ENCODE peak calls at places on chromosomes 11 and 22, in four cellular contexts. One of them, this sample, is unnamed.

GRCh38 chr11:33463059-33463458 is 205.9 kb downstream of the HIPK3 start:
- DNase-seq in heart right ventricle: no peak
- DNase-seq in Peyer's patch: no peak
- DNase-seq in CD8-positive, alpha-beta T cell: no peak
- DNase-seq in this sample: no peak

GRCh38 chr11:450809-451451 is 851 bp downstream of the PTDSS2 start:
- DNase-seq in heart right ventricle: no peak
- DNase-seq in Peyer's patch: peak; percentile 86
- DNase-seq in CD8-positive, alpha-beta T cell: peak; percentile 80
- DNase-seq in this sample: peak; percentile 55

GRCh38 chr11:64762277-64762915 is 2.6 kb upstream of the PYGM start:
- DNase-seq in heart right ventricle: no peak
- DNase-seq in Peyer's patch: peak; percentile 53
- DNase-seq in CD8-positive, alpha-beta T cell: no peak
- DNase-seq in this sample: no peak

GRCh38 chr11:35145249-35145648 is 6.3 kb downstream of the CD44 start:
- DNase-seq in heart right ventricle: no peak
- DNase-seq in Peyer's patch: peak; percentile 71
- DNase-seq in CD8-positive, alpha-beta T cell: peak; percentile 42
- DNase-seq in this sample: no peak

GRCh38 chr11:128664286-128664685 is 29.6 kb upstream of the FLI1 start:
- DNase-seq in heart right ventricle: no peak
- DNase-seq in Peyer's patch: no peak
- DNase-seq in CD8-positive, alpha-beta T cell: no peak
- DNase-seq in this sample: no peak

GRCh38 chr22:30347255-30347892 is 9.3 kb downstream of the SF3A1 start:
- DNase-seq in heart right ventricle: no peak
- DNase-seq in Peyer's patch: no peak
- DNase-seq in CD8-positive, alpha-beta T cell: no peak
- DNase-seq in this sample: no peak

GRCh38 chr11:131893103-131893502 is 522.7 kb downstream of the NTM start:
- DNase-seq in heart right ventricle: no peak
- DNase-seq in Peyer's patch: no peak
- DNase-seq in CD8-positive, alpha-beta T cell: no peak
- DNase-seq in this sample: no peak

GRCh38 chr11:123103326-123103980 is 41.5 kb upstream of the HSPA8 start:
- DNase-seq in heart right ventricle: no peak
- DNase-seq in Peyer's patch: no peak
- DNase-seq in CD8-positive, alpha-beta T cell: peak; percentile 24
- DNase-seq in this sample: no peak

GRCh38 chr11:31687861-31688260 is 123.3 kb downstream of the PAX6 start:
- DNase-seq in heart right ventricle: no peak
- DNase-seq in Peyer's patch: no peak
- DNase-seq in CD8-positive, alpha-beta T cell: no peak
- DNase-seq in this sample: no peak

GRCh38 chr22:47561115-47561675 is 798.7 kb downstream of the TBC1D22A start:
- DNase-seq in heart right ventricle: no peak
- DNase-seq in Peyer's patch: no peak
- DNase-seq in CD8-positive, alpha-beta T cell: no peak
- DNase-seq in this sample: no peak
- H3K9me3 ChIP-seq in heart right ventricle: no peaks in the 10 kb centered on the region
- H3K9me3 ChIP-seq in Peyer's patch: no peaks in the 10 kb centered on the region
- H3K9me3 ChIP-seq in CD8-positive, alpha-beta T cell: no peaks in the 10 kb centered on the region
- H3K9me3 ChIP-seq in this sample: no peaks in the 10 kb centered on the region

GRCh38 chr11:93099811-93100210 is 98.0 kb downstream of the SLC36A4 start:
- DNase-seq in heart right ventricle: no peak
- DNase-seq in Peyer's patch: no peak
- DNase-seq in CD8-positive, alpha-beta T cell: no peak
- DNase-seq in this sample: no peak

DNA sequence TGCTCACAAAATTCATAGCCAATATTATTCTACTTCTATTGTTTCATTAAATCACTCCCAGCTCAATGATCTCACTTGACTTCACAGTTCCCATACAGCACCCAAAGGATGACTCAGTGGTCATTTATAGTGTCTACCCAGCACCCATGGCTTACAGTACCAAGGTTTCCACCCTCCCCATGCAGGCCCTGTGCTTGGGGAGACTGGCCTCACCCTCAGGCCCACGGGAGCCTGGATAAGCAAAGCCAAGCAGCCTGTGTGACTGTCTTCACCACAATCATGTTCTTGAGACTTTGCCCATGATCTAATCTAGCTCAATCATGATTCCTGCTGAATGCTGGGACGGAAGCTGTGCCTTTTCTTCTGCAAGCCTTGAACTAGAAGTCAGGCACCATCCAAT is 97.6 kb downstream of the SLC36A4 start:
- DNase-seq in heart right ventricle: no peak
- DNase-seq in Peyer's patch: no peak
- DNase-seq in CD8-positive, alpha-beta T cell: no peak
- DNase-seq in this sample: no peak
- H3K9me3 ChIP-seq in heart right ventricle: peaks cover 3% of the 10 kb centered on the region
- H3K9me3 ChIP-seq in Peyer's patch: no peaks in the 10 kb centered on the region
- H3K9me3 ChIP-seq in CD8-positive, alpha-beta T cell: no peaks in the 10 kb centered on the region
- H3K9me3 ChIP-seq in this sample: no peaks in the 10 kb centered on the region

GRCh38 chr11:134482865-134483264 is 70.8 kb upstream of the B3GAT1 start:
- DNase-seq in heart right ventricle: no peak
- DNase-seq in Peyer's patch: no peak
- DNase-seq in CD8-positive, alpha-beta T cell: no peak
- DNase-seq in this sample: no peak
- H3K9me3 ChIP-seq in heart right ventricle: no peaks in the 10 kb centered on the region
- H3K9me3 ChIP-seq in Peyer's patch: no peaks in the 10 kb centered on the region
- H3K9me3 ChIP-seq in CD8-positive, alpha-beta T cell: no peaks in the 10 kb centered on the region
- H3K9me3 ChIP-seq in this sample: no peaks in the 10 kb centered on the region

GRCh38 chr11:116935089-116935488 is 97.7 kb upstream of the APOA1 start:
- DNase-seq in heart right ventricle: no peak
- DNase-seq in Peyer's patch: no peak
- DNase-seq in CD8-positive, alpha-beta T cell: no peak
- DNase-seq in this sample: no peak
- H3K9me3 ChIP-seq in heart right ventricle: no peaks in the 10 kb centered on the region
- H3K9me3 ChIP-seq in Peyer's patch: no peaks in the 10 kb centered on the region
- H3K9me3 ChIP-seq in CD8-positive, alpha-beta T cell: no peaks in the 10 kb centered on the region
- H3K9me3 ChIP-seq in this sample: no peaks in the 10 kb centered on the region

GRCh38 chr22:43500792-43501785 is 89.3 kb downstream of the MPPED1 start:
- DNase-seq in heart right ventricle: no peak
- DNase-seq in Peyer's patch: no peak
- DNase-seq in CD8-positive, alpha-beta T cell: no peak
- DNase-seq in this sample: no peak

GRCh38 chr22:43505423-43505822 is 93.6 kb downstream of the MPPED1 start:
- DNase-seq in heart right ventricle: no peak
- DNase-seq in Peyer's patch: no peak
- DNase-seq in CD8-positive, alpha-beta T cell: no peak
- DNase-seq in this sample: no peak

GRCh38 chr22:43504068-43504467 is 92.3 kb downstream of the MPPED1 start:
- DNase-seq in heart right ventricle: no peak
- DNase-seq in Peyer's patch: no peak
- DNase-seq in CD8-positive, alpha-beta T cell: no peak
- DNase-seq in this sample: no peak

GRCh38 chr22:43504666-43505261 is 93.0 kb downstream of the MPPED1 start:
- DNase-seq in heart right ventricle: no peak
- DNase-seq in Peyer's patch: no peak
- DNase-seq in CD8-positive, alpha-beta T cell: no peak
- DNase-seq in this sample: no peak

GRCh38 chr22:43501951-43502874 is 90.4 kb downstream of the MPPED1 start:
- DNase-seq in heart right ventricle: no peak
- DNase-seq in Peyer's patch: no peak
- DNase-seq in CD8-positive, alpha-beta T cell: no peak
- DNase-seq in this sample: no peak
- H3K9me3 ChIP-seq in heart right ventricle: no peaks in the 10 kb centered on the region
- H3K9me3 ChIP-seq in Peyer's patch: no peaks in the 10 kb centered on the region
- H3K9me3 ChIP-seq in CD8-positive, alpha-beta T cell: no peaks in the 10 kb centered on the region
- H3K9me3 ChIP-seq in this sample: no peaks in the 10 kb centered on the region

GRCh38 chr22:49253656-49254055 is 574.0 kb downstream of the BRD1 start:
- DNase-seq in heart right ventricle: no peak
- DNase-seq in Peyer's patch: no peak
- DNase-seq in CD8-positive, alpha-beta T cell: no peak
- DNase-seq in this sample: no peak
- H3K9me3 ChIP-seq in heart right ventricle: no peaks in the 10 kb centered on the region
- H3K9me3 ChIP-seq in Peyer's patch: no peaks in the 10 kb centered on the region
- H3K9me3 ChIP-seq in CD8-positive, alpha-beta T cell: no peaks in the 10 kb centered on the region
- H3K9me3 ChIP-seq in this sample: no peaks in the 10 kb centered on the region